ENCODE peak calls at places on chromosome 4, in five cellular contexts. A is GM12878, D is A673, J is endothelial cell of umbilical vein, R is HepG2. I is an unnamed sample.

GRCh38 chr4:2962099-2962455 is 1.1 kb downstream of the NOP14 start:
- DNase-seq in D (peak; percentile 58), R (no peak), A (no peak), J (peak; percentile 21), I (peak; percentile 43)

GRCh38 chr4:41323186-41323585 is 66.5 kb downstream of the UCHL1 start:
- DNase-seq in D (no peak), R (no peak), J (no peak), A (no peak), I (no peak)

GRCh38 chr4:156889616-156890594 is 81.7 kb downstream of the PDGFC start:
- DNase-seq in J (no peak), A (no peak), D (no peak), R (no peak), I (peak; percentile 87)

GRCh38 chr4:36213956-36214355 is 30.4 kb downstream of the ARAP2 start:
- DNase-seq in D (no peak), R (no peak), A (no peak), J (no peak), I (no peak)

GRCh38 chr4:56388311-56388710 is 1.0 kb upstream of the AASDH start:
- DNase-seq in A (no peak), J (peak; percentile 16), R (no peak), D (no peak), I (peak; percentile 39)

GRCh38 chr4:149063007-149063406 is 620.8 kb upstream of the NR3C2 start:
- DNase-seq in D (no peak), J (no peak), A (no peak), R (no peak), I (no peak)

GRCh38 chr4:128661529-128661928 is 148.0 kb upstream of the JADE1 start:
- DNase-seq in D (no peak), A (no peak), R (no peak), J (no peak), I (no peak)

GRCh38 chr4:56311299-56311975 is 75.9 kb downstream of the AASDH start:
- DNase-seq in D (peak; percentile 13), R (no peak), A (no peak), J (no peak), I (no peak)

GRCh38 chr4:184444953-184445309 is 29.4 kb downstream of the IRF2 start:
- DNase-seq in D (no peak), R (no peak), A (peak; percentile 26), J (no peak), I (no peak)

GRCh38 chr4:151356510-151356909 is 31.1 kb upstream of the SH3D19 start:
- DNase-seq in J (peak; percentile 7), D (peak; percentile 9), R (no peak), A (no peak), I (peak; percentile 72)

GRCh38 chr4:139913995-139914394 is 240.0 kb downstream of the MAML3 start:
- DNase-seq in A (no peak), R (no peak), J (no peak), D (no peak), I (peak; percentile 69)
- H3K27ac ChIP-seq in A (no peak overlapping the region), R (no peak overlapping the region), J (peak overlapping the region; percentile 31), D (no peak overlapping the region), I (peak overlapping the region; percentile 36)

GRCh38 chr4:13539721-13540445 is 4.4 kb downstream of the NKX3-2 start:
- DNase-seq in J (no peak), R (no peak), D (no peak), A (no peak), I (no peak)
- TF ChIP-seq EZH2 in J (peak; percentile 90), R (no peak), D (no peak), A (no peak), I (no peak)

GRCh38 chr4:22498866-22499265 is 17.0 kb downstream of the ADGRA3 start:
- DNase-seq in A (no peak), D (no peak), J (no peak), R (no peak), I (no peak)
- H3K27ac ChIP-seq in A (no peak overlapping the region), D (no peak overlapping the region), J (no peak overlapping the region), R (no peak overlapping the region), I (no peak overlapping the region)

GRCh38 chr4:87051121-87051713 is 116.4 kb downstream of the AFF1 start:
- DNase-seq in A (no peak), J (peak; percentile 66), R (no peak), D (no peak), I (peak; percentile 27)
- TF ChIP-seq EZH2 in A (no peak), J (no peak), R (no peak), D (no peak), I (no peak)

GRCh38 chr4:177403746-177404145 is 38.5 kb downstream of the AGA start:
- DNase-seq in J (no peak), D (no peak), R (no peak), A (no peak), I (no peak)
- H3K27ac ChIP-seq in J (no peak overlapping the region), D (no peak overlapping the region), R (no peak overlapping the region), A (no peak overlapping the region), I (no peak overlapping the region)

DNA sequence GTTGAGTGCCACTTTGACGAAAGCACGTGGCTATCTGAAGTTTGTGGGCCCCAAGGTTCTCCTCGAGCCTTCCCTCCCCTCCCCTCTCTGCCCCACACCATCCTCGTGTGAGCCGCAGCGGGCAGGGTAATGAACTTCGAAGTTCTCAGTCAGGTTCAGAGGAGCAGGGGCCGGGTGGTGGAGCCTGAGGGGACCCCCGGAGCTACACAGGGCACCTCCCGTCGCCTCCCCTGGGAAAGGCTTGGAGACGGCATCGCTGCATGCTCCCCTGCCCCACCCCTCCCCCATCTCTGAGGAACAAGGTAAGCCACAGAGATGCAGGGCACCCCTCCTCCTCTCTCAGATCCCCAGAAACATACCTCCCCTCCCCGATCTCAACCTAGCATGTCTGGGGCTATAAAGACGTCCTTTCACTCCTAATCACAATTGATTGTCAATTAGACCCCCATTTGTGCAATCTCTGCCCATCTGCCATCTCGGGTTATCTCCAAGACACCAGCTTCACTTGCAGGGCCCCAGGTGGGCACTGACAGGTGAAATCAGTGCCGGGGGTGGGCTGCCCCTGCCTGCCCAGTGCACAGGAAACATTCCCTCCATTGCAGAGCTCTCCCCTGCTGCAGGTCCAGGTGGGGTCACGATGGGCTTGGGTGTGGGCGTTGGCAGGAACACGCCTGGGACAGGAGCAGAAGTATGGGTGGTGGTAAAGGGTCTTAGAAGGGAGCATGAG is 3.0 kb upstream of the NKX1-1 start:
- DNase-seq in R (no peak), J (no peak), D (no peak), A (no peak), I (no peak)
- TF ChIP-seq EZH2 in R (no peak), J (no peak), D (no peak), A (no peak), I (no peak)

GRCh38 chr4:168629561-168629960 is 132.7 kb downstream of the PALLD start:
- DNase-seq in D (no peak), A (no peak), R (no peak), J (no peak), I (no peak)

GRCh38 chr4:168632246-168632832 is 135.5 kb downstream of the PALLD start:
- DNase-seq in R (no peak), J (peak; percentile 50), D (peak; percentile 34), A (no peak), I (peak; percentile 35)

GRCh38 chr4:168628251-168628650 is 131.4 kb downstream of the PALLD start:
- DNase-seq in R (no peak), J (no peak), A (no peak), D (no peak), I (no peak)

GRCh38 chr4:168631241-168632151 is 134.6 kb downstream of the PALLD start:
- DNase-seq in J (peak; percentile 72), D (peak; percentile 87), A (no peak), R (no peak), I (peak; percentile 79)

DNA sequence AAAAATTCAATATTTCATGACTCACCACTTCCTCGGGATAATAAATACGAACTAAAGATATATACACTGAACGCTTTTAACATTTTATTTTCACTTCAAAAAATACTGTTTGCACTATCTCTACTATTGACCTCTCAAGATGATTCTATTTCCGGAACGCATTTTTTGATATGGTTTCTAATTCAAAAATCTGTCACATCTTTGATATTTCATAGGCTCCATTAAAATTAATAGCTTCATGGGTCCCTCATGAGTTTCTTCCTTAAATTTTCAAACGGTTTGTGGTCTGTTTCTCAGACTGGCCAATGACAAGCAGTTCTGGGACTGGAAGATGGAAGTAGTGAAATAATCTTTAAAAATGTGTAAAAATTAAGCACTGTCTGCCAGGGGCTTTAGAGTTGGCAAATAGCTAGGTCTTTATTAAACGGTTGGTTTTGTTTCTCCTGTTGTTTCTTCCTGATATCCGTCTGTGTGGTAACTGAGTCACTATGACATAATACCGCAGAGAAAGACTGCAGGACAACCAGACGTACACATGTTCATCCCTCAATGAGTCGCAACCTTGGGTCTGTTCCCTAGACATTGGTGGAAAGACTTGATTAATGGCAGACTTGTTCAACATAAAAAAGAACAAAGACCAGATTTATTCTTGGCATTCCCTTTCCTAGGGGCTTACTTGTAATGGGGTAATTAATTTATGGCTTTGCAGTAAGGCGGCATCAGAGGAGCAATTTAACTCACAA is 133.8 kb downstream of the PALLD start:
- DNase-seq in A (no peak), J (peak; percentile 71), D (peak; percentile 60), R (no peak), I (peak; percentile 83)
- H3K27ac ChIP-seq in A (no peak overlapping the region), J (peak overlapping the region; percentile 42), D (peak overlapping the region; percentile 58), R (no peak overlapping the region), I (no peak overlapping the region)

DNA sequence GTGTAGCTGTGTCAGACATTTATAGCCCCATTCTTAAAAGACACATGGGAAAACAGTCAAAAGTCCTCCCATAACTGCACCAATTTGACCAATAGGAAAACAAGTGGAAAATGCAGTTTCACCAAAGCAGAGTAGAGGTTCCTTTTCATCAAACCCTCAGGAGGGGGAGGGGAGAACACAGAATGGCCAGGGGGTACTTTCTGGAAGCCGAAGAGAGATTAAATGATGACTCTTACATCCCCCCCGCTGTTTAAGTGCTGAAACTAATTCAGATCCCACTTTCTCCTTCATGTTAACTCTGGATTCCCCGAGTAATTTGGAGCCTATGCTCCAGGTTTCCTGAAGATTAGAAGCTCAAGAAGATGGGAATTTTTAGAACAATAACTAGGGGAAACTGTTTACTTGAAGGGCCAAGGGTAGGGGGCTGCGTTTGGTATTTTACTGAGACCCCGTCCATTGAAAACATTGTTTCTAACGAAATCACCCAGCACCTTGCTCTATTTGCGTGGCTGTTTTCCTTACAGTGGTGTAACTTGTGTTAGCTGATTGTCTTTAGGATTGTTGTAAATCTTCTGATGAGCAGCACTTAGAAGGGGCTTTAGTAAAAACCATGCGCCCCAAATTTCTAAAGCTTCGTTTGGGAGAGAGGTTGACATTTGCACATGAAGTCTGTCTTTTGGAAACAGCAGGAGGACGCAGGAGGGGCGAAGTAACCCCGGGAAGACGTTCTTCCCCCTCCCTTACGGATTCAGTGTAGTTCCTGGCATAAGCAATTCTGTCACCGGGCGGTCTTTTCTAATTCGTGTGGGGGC is 2.2 kb upstream of the LEF1 start:
- DNase-seq in J (peak; percentile 12), A (no peak), D (peak; percentile 51), R (no peak), I (no peak)
- TF ChIP-seq EZH2 in J (peak; percentile 72), A (peak; percentile 82), D (peak; percentile 65), R (no peak), I (peak; percentile 66)

I was measured in GM23248.